ENCODE peak calls at places on chromosomes 13 and 19, in eight cellular contexts. A is cardiac fibroblast, T is GM20000, Z is type B pancreatic cell, C is endothelial cell, D is heart left ventricle, S is B cell, M is IMR-90. K is an unnamed sample.

GRCh38 chr19:6718741-6719539 is 1.5 kb downstream of the C3 start:
- DNase-seq in A (peak), Z (no peak), C (no peak), S (peak), D (no peak), T (no peak), M (no peak), K (no peak)

GRCh38 chr13:21402586-21403307 is 56.4 kb downstream of the ZDHHC20 start:
- DNase-seq in C (no peak), Z (no peak), S (no peak), A (peak), D (no peak), T (no peak), M (peak), K (no peak)

GRCh38 chr13:32264407-32264806 is 50.8 kb downstream of the ZAR1L start:
- DNase-seq in T (no peak), Z (no peak), A (peak), M (peak), D (peak), C (peak), S (no peak), K (no peak)

GRCh38 chr19:1591421-1592022 is 1.1 kb downstream of the MBD3 start:
- DNase-seq in C (no peak), A (peak), D (no peak), T (no peak), S (no peak), Z (no peak), M (no peak), K (no peak)

GRCh38 chr19:52007805-52008557 is at the start of gene ZNF615:
- DNase-seq in C (peak), S (peak), T (peak), Z (peak), M (peak), D (peak), A (peak), K (peak)

GRCh38 chr19:17575871-17576757 is 20.7 kb downstream of the COLGALT1 start:
- DNase-seq in Z (no peak), T (no peak), D (no peak), S (no peak), A (no peak), C (no peak), M (no peak), K (no peak)

GRCh38 chr19:36939153-36939552 is 23.0 kb downstream of the ZNF568 start:
- DNase-seq in S (no peak), D (no peak), C (no peak), T (no peak), Z (no peak), A (peak), M (no peak), K (no peak)

GRCh38 chr13:99981115-99982020 is at the start of gene ZIC2:
- DNase-seq in C (peak), M (no peak), A (no peak), Z (peak), D (no peak), T (no peak), S (peak), K (peak)

GRCh38 chr13:44431150-44431549 is 57.5 kb downstream of the SERP2 start:
- DNase-seq in C (no peak), Z (no peak), A (no peak), M (no peak), S (no peak), D (no peak), T (no peak), K (no peak)

GRCh38 chr19:17328517-17329060 is 6.1 kb downstream of the ANO8 start:
- DNase-seq in T (peak), A (no peak), Z (no peak), M (no peak), D (no peak), C (no peak), S (peak), K (peak)

GRCh38 chr13:101289764-101290163 is 126.5 kb downstream of the NALCN start:
- DNase-seq in Z (no peak), M (peak), T (no peak), C (peak), A (peak), D (no peak), S (no peak), K (peak)

GRCh38 chr19:35512831-35513230 is 618 bp downstream of the DMKN start:
- DNase-seq in S (no peak), M (no peak), A (no peak), C (no peak), T (no peak), D (no peak), Z (no peak), K (no peak)

GRCh38 chr13:113900646-113901045 is 36.8 kb upstream of the GAS6 start:
- DNase-seq in A (no peak), M (no peak), Z (peak), D (no peak), T (no peak), S (no peak), C (no peak), K (no peak)

GRCh38 chr13:31908696-31909386 is 122.7 kb upstream of the FRY start:
- DNase-seq in M (no peak), S (no peak), T (no peak), Z (no peak), C (no peak), D (no peak), A (peak), K (no peak)

GRCh38 chr19:3440082-3440481 is 40.2 kb downstream of the SMIM24 start:
- DNase-seq in D (no peak), S (peak), A (peak), C (peak), T (peak), M (no peak), Z (no peak), K (peak)

GRCh38 chr19:3319643-3320353 is 46.6 kb upstream of the NFIC start:
- DNase-seq in Z (no peak), D (no peak), S (no peak), A (peak), C (no peak), T (no peak), M (no peak), K (no peak)

GRCh38 chr13:35926859-35927530 is 204.2 kb downstream of the DCLK1 start:
- DNase-seq in A (peak), M (peak), S (no peak), Z (no peak), D (no peak), C (no peak), T (no peak), K (no peak)

GRCh38 chr19:17871878-17872250 is at the start of gene SLC5A5:
- DNase-seq in D (no peak), T (no peak), Z (no peak), M (no peak), C (no peak), S (peak), A (no peak), K (peak)

GRCh38 chr19:3285647-3286176 is 61.3 kb downstream of the CELF5 start:
- DNase-seq in S (no peak), Z (no peak), D (no peak), A (no peak), C (peak), T (peak), M (no peak), K (peak)

GRCh38 chr13:110638814-110639806 is 23.8 kb downstream of the NAXD start:
- DNase-seq in S (no peak), C (no peak), A (no peak), D (no peak), M (no peak), T (no peak), Z (no peak), K (no peak)

GRCh38 chr13:34011552-34012085 is 193.7 kb downstream of the RFC3 start:
- DNase-seq in T (no peak), M (no peak), S (no peak), C (no peak), D (no peak), A (no peak), Z (no peak), K (no peak)

GRCh38 chr13:30846844-30847243 is 59.2 kb upstream of the MEDAG start:
- DNase-seq in C (no peak), S (no peak), M (no peak), T (no peak), D (no peak), Z (no peak), A (peak), K (no peak)

GRCh38 chr19:35346193-35347052 is 1.3 kb upstream of the FFAR1 start:
- DNase-seq in C (no peak), A (no peak), Z (peak), T (peak), M (no peak), S (peak), D (no peak), K (no peak)

GRCh38 chr19:41769608-41770007 is 14.3 kb downstream of the CEACAM6 start:
- DNase-seq in T (no peak), M (no peak), C (no peak), Z (no peak), D (no peak), A (no peak), S (no peak), K (no peak)

GRCh38 chr19:13441810-13442512 is 64.3 kb downstream of the CACNA1A start:
- DNase-seq in M (peak), Z (peak), A (peak), S (no peak), D (peak), C (peak), T (peak), K (no peak)

GRCh38 chr19:30638889-30639288 is 266.7 kb downstream of the ZNF536 start:
- DNase-seq in A (no peak), D (no peak), Z (no peak), C (no peak), T (no peak), M (no peak), S (no peak), K (no peak)

GRCh38 chr19:57829316-57829715 is 783 bp upstream of the ZNF587B start:
- DNase-seq in T (no peak), C (no peak), A (no peak), M (peak), S (no peak), D (no peak), Z (no peak), K (no peak)

GRCh38 chr19:18967358-18968146 is 26.5 kb upstream of the HOMER3 start:
- DNase-seq in C (no peak), S (no peak), A (peak), Z (no peak), T (no peak), D (peak), M (peak), K (no peak)

GRCh38 chr13:59873309-59873708 is 290.4 kb downstream of the DIAPH3 start:
- DNase-seq in A (no peak), C (no peak), D (no peak), Z (no peak), S (no peak), M (no peak), T (no peak), K (no peak)

GRCh38 chr13:60745343-60745742 is 348.3 kb downstream of the TDRD3 start:
- DNase-seq in A (no peak), D (no peak), C (no peak), S (no peak), T (no peak), Z (no peak), M (no peak), K (no peak)

GRCh38 chr13:111518161-111518791 is 197.8 kb downstream of the TEX29 start:
- DNase-seq in D (no peak), T (no peak), M (no peak), S (no peak), A (no peak), C (no peak), Z (peak), K (no peak)

GRCh38 chr19:16825312-16826168 is 3.7 kb upstream of the SIN3B start:
- DNase-seq in Z (no peak), S (no peak), C (no peak), T (no peak), M (peak), D (peak), A (peak), K (no peak)

DNA sequence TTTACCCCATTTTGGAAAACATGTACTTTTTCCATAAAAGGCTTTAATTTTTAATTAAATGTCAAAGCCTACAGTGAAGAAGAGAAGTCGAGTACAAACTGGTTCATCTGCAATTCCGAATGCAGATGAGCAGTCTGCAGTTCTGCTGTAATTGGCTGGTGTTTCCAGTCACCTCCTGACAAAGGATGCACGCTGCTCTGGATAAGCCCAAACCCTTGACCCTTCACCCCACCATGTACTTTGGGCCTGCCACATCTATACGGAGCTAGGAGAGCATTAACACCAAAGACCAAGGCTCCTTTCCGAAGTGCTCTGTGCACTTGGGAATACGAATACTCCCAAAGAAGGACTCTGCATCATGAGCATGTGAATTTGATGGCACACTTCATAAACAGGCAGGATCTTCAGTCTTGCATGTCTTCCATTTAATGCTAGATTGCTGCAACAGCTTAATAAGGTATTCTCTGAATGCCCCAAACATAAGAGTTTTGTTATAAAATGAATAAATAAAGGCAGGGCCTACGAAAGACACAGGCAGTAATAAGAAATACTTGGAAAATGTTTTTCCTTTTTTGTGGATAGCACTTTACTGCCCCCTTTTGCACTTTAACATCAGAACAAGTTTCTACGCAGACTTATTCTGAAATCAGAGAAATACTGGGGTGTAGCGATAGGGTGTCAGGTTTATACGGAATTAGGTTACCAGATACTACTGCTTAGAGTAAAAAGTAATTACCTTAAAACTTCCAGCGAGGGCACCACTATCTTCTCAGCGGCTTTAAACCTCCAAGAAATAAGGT is 15.1 kb downstream of the EFNB2 start:
- DNase-seq in Z (no peak), M (peak), C (no peak), D (no peak), T (no peak), S (no peak), A (peak), K (no peak)
- TF ChIP-seq CTCF in Z (peak), M (peak), C (no peak), D (no peak), T (no peak), S (no peak), A (peak), K (no peak)

GRCh38 chr13:27338816-27339215 is 68.2 kb downstream of the RASL11A start:
- DNase-seq in A (no peak), C (peak), D (no peak), Z (no peak), T (peak), M (no peak), S (no peak), K (peak)
- TF ChIP-seq CTCF in A (peak), C (no peak), D (no peak), Z (no peak), T (no peak), M (peak), S (no peak), K (no peak)

DNA sequence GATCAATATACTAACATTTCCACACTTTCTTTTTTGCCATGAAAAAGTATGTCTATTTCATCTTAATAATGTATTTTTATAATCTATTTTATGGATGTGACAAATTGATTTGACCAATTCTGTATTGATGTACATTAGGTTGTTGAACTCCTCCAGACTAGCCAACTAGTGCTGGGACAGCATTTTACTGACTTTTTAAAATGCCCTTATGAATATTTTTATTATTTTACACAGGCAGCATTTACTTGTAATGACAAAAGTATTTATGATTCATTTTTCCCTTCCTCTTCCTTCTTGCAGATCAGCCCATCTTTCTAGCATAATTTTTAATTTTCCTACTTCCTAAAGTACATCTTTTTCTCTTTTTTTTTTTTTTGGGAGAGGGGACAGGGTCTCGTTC is 918 bp upstream of the FUZ start:
- DNase-seq in Z (no peak), M (no peak), C (no peak), S (no peak), A (peak), D (no peak), T (no peak), K (no peak)
- TF ChIP-seq CTCF in Z (no peak), M (no peak), C (no peak), S (no peak), A (no peak), D (no peak), T (no peak), K (no peak)

DNA sequence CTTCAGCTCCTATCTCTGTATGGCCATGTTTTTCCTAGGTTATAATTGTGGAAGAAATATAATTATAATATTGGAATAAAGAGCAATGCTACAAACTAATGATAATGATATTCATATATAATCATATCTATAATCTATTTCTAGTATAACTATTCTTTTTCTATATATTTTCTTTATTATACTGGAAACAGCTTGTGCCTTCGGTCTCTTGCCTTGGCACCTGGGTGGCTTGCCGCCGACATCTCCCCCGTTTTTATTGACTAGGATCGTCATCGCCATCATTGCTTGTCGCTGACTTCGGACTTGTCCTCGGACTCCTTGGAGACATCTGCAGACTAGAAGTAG is 24.2 kb downstream of the ZNF763 start:
- DNase-seq in C (no peak), D (no peak), M (no peak), S (no peak), A (no peak), Z (no peak), T (no peak), K (no peak)
- TF ChIP-seq CTCF in C (no peak), D (no peak), M (no peak), S (peak), A (no peak), Z (no peak), T (no peak), K (no peak)

GRCh38 chr19:46580247-46580646 is 20.9 kb upstream of the CALM3 start:
- DNase-seq in Z (no peak), D (no peak), M (no peak), S (no peak), T (no peak), C (no peak), A (no peak), K (no peak)
- TF ChIP-seq CTCF in Z (no peak), D (no peak), M (no peak), S (no peak), T (no peak), C (no peak), A (no peak), K (no peak)

GRCh38 chr13:46012404-46012803 is 40.1 kb downstream of the ZC3H13 start:
- DNase-seq in M (no peak), T (no peak), A (no peak), D (no peak), S (no peak), C (no peak), Z (no peak), K (no peak)

GRCh38 chr13:46006688-46007452 is 45.7 kb downstream of the ZC3H13 start:
- DNase-seq in A (peak), D (no peak), Z (no peak), S (no peak), T (no peak), C (no peak), M (peak), K (no peak)

GRCh38 chr13:46015374-46015773 is 37.2 kb downstream of the ZC3H13 start:
- DNase-seq in S (no peak), D (no peak), C (no peak), T (no peak), A (no peak), Z (no peak), M (no peak), K (no peak)

GRCh38 chr13:46008631-46009030 is 43.9 kb downstream of the ZC3H13 start:
- DNase-seq in S (no peak), Z (no peak), C (no peak), T (no peak), A (no peak), D (no peak), M (no peak), K (no peak)

DNA sequence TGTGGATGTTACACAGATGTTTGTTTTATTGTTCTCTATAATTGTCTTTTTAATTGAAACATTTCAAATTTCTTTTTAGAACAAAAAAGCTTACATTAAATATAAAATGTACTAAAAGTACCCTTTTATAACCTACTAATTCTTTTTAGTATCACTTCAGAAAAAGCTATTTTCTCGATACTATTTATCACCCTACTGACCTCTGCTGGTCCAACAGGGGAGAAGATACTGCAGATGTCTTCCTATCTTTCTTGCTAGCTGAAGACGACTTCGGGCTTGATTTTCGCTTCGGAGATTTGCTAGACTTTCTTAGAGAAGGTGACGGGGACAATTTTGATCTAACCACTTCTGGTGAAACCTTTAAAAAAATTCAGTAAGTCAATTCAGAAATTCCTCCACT is 42.4 kb downstream of the ZC3H13 start:
- DNase-seq in D (no peak), S (no peak), M (no peak), A (peak), Z (no peak), T (no peak), C (peak), K (no peak)
- TF ChIP-seq CTCF in D (no peak), S (no peak), M (peak), A (peak), Z (peak), T (no peak), C (peak), K (peak)

GRCh38 chr13:45464141-45464686 is 525 bp upstream of the COG3 start:
- DNase-seq in T (no peak), Z (no peak), A (no peak), D (no peak), M (no peak), S (no peak), C (no peak), K (no peak)

GRCh38 chr13:45468676-45469075 is 3.9 kb downstream of the COG3 start:
- DNase-seq in Z (no peak), T (no peak), M (no peak), D (no peak), C (no peak), S (no peak), A (peak), K (no peak)

GRCh38 chr13:45466359-45466758 is 1.6 kb downstream of the COG3 start:
- DNase-seq in Z (no peak), T (no peak), S (no peak), D (no peak), M (no peak), C (no peak), A (no peak), K (no peak)

DNA sequence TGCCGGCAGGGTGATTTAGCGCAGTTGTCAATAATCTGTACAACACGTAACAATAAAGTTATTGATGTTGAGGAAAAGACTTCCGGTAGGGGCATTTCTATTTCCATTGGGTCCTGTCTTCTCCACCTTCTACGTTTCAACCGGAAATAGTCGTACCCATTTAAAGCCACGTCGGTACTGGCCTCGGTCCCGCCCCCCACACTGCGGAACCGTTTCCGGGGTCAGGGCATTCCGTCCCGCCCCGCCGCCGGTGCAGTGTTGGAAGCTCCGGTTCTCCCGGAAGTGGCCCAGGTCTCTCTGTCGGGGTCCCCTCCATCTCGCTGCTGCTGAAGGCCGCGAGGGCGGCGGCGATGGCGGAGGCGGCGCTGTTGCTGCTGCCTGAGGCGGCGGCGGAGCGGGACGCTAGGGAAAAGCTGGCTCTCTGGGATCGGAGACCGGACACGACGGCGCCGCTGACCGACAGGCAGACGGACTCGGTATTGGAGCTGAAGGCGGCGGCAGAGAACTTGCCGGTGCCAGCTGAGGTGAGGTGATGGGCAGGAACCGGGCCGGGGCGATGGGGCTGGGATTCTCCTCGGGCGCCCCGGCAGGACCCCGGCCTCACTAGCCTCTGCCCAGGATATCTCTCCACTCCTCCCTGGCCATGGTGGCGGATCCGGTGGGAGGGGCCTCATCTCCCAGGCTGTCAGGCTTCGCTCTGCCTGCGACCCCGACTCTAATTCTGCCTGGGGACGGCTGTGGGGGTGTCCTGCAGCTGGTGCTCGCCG is at the start of gene COG3:
- DNase-seq in A (peak), Z (peak), M (peak), S (peak), C (peak), D (peak), T (peak), K (peak)
- TF ChIP-seq CTCF in A (no peak), Z (peak), M (peak), S (peak), C (peak), D (no peak), T (no peak), K (no peak)